ENCODE peak calls at places on chromosomes 6 and 20, in seven cellular contexts. One of them, this sample, is unnamed.

GRCh38 chr20:38418509-38419204 is 16.5 kb downstream of the SNHG17 start:
- DNase-seq in fibroblast of villous mesenchyme: peak
- DNase-seq in brain microvascular endothelial cell: no peak
- DNase-seq in CD8-positive, alpha-beta T cell: no peak
- DNase-seq in GM23248: peak
- DNase-seq in CD8-positive, alpha-beta memory T cell: no peak
- DNase-seq in cardiac fibroblast: peak
- DNase-seq in this sample: no peak

GRCh38 chr6:21804941-21805610 is 211.5 kb downstream of the SOX4 start:
- DNase-seq in fibroblast of villous mesenchyme: peak
- DNase-seq in brain microvascular endothelial cell: peak
- DNase-seq in CD8-positive, alpha-beta T cell: no peak
- DNase-seq in GM23248: no peak
- DNase-seq in CD8-positive, alpha-beta memory T cell: no peak
- DNase-seq in cardiac fibroblast: peak
- DNase-seq in this sample: no peak

GRCh38 chr6:149651056-149651455 is 2.5 kb upstream of the KATNA1 start:
- DNase-seq in fibroblast of villous mesenchyme: no peak
- DNase-seq in brain microvascular endothelial cell: no peak
- DNase-seq in CD8-positive, alpha-beta T cell: no peak
- DNase-seq in GM23248: no peak
- DNase-seq in CD8-positive, alpha-beta memory T cell: no peak
- DNase-seq in cardiac fibroblast: no peak
- DNase-seq in this sample: no peak

GRCh38 chr6:123508290-123508689 is 128.5 kb downstream of the TRDN start:
- DNase-seq in fibroblast of villous mesenchyme: no peak
- DNase-seq in brain microvascular endothelial cell: no peak
- DNase-seq in CD8-positive, alpha-beta T cell: no peak
- DNase-seq in GM23248: no peak
- DNase-seq in CD8-positive, alpha-beta memory T cell: no peak
- DNase-seq in cardiac fibroblast: no peak
- DNase-seq in this sample: no peak

GRCh38 chr20:44765091-44765490 is 19.4 kb downstream of the KCNK15 start:
- DNase-seq in fibroblast of villous mesenchyme: no peak
- DNase-seq in brain microvascular endothelial cell: no peak
- DNase-seq in CD8-positive, alpha-beta T cell: no peak
- DNase-seq in GM23248: no peak
- DNase-seq in CD8-positive, alpha-beta memory T cell: no peak
- DNase-seq in cardiac fibroblast: no peak
- DNase-seq in this sample: no peak

GRCh38 chr20:50415031-50415515 is 95.1 kb upstream of the PTPN1 start:
- DNase-seq in fibroblast of villous mesenchyme: no peak
- DNase-seq in brain microvascular endothelial cell: no peak
- DNase-seq in CD8-positive, alpha-beta T cell: no peak
- DNase-seq in GM23248: no peak
- DNase-seq in CD8-positive, alpha-beta memory T cell: no peak
- DNase-seq in cardiac fibroblast: no peak
- DNase-seq in this sample: no peak

GRCh38 chr6:163667372-163668060 is 253.0 kb downstream of the QKI start:
- DNase-seq in fibroblast of villous mesenchyme: no peak
- DNase-seq in brain microvascular endothelial cell: peak
- DNase-seq in CD8-positive, alpha-beta T cell: peak
- DNase-seq in GM23248: peak
- DNase-seq in CD8-positive, alpha-beta memory T cell: no peak
- DNase-seq in cardiac fibroblast: peak
- DNase-seq in this sample: peak

GRCh38 chr6:2949536-2950083 is 21.8 kb downstream of the SERPINB6 start:
- DNase-seq in fibroblast of villous mesenchyme: no peak
- DNase-seq in brain microvascular endothelial cell: no peak
- DNase-seq in CD8-positive, alpha-beta T cell: no peak
- DNase-seq in GM23248: no peak
- DNase-seq in CD8-positive, alpha-beta memory T cell: no peak
- DNase-seq in cardiac fibroblast: no peak
- DNase-seq in this sample: no peak

GRCh38 chr6:110476046-110476849 is at the start of gene SLC22A16:
- DNase-seq in fibroblast of villous mesenchyme: no peak
- DNase-seq in brain microvascular endothelial cell: no peak
- DNase-seq in CD8-positive, alpha-beta T cell: no peak
- DNase-seq in GM23248: peak
- DNase-seq in CD8-positive, alpha-beta memory T cell: no peak
- DNase-seq in cardiac fibroblast: no peak
- DNase-seq in this sample: no peak

GRCh38 chr20:61840661-61841455 is 224.8 kb downstream of the TAF4 start:
- DNase-seq in fibroblast of villous mesenchyme: no peak
- DNase-seq in brain microvascular endothelial cell: no peak
- DNase-seq in CD8-positive, alpha-beta T cell: no peak
- DNase-seq in GM23248: no peak
- DNase-seq in CD8-positive, alpha-beta memory T cell: no peak
- DNase-seq in cardiac fibroblast: no peak
- DNase-seq in this sample: no peak

GRCh38 chr20:42678895-42679294 is 510.8 kb downstream of the PTPRT start:
- DNase-seq in fibroblast of villous mesenchyme: no peak
- DNase-seq in brain microvascular endothelial cell: no peak
- DNase-seq in CD8-positive, alpha-beta T cell: no peak
- DNase-seq in GM23248: no peak
- DNase-seq in CD8-positive, alpha-beta memory T cell: no peak
- DNase-seq in cardiac fibroblast: no peak
- DNase-seq in this sample: no peak

GRCh38 chr6:22349051-22349450 is 52.2 kb upstream of the PRL start:
- DNase-seq in fibroblast of villous mesenchyme: no peak
- DNase-seq in brain microvascular endothelial cell: no peak
- DNase-seq in CD8-positive, alpha-beta T cell: no peak
- DNase-seq in GM23248: no peak
- DNase-seq in CD8-positive, alpha-beta memory T cell: no peak
- DNase-seq in cardiac fibroblast: no peak
- DNase-seq in this sample: no peak

GRCh38 chr20:56582557-56582956 is 46.5 kb upstream of the TFAP2C start:
- DNase-seq in fibroblast of villous mesenchyme: no peak
- DNase-seq in brain microvascular endothelial cell: no peak
- DNase-seq in CD8-positive, alpha-beta T cell: no peak
- DNase-seq in GM23248: no peak
- DNase-seq in CD8-positive, alpha-beta memory T cell: no peak
- DNase-seq in cardiac fibroblast: no peak
- DNase-seq in this sample: no peak

GRCh38 chr6:68313911-68314310 is 321.2 kb upstream of the ADGRB3 start:
- DNase-seq in fibroblast of villous mesenchyme: no peak
- DNase-seq in brain microvascular endothelial cell: peak
- DNase-seq in CD8-positive, alpha-beta T cell: no peak
- DNase-seq in GM23248: no peak
- DNase-seq in CD8-positive, alpha-beta memory T cell: no peak
- DNase-seq in cardiac fibroblast: peak
- DNase-seq in this sample: no peak

GRCh38 chr6:46062312-46062711 is 46.7 kb upstream of the CLIC5 start:
- DNase-seq in fibroblast of villous mesenchyme: no peak
- DNase-seq in brain microvascular endothelial cell: no peak
- DNase-seq in CD8-positive, alpha-beta T cell: no peak
- DNase-seq in GM23248: no peak
- DNase-seq in CD8-positive, alpha-beta memory T cell: no peak
- DNase-seq in cardiac fibroblast: peak
- DNase-seq in this sample: no peak

GRCh38 chr20:10547276-10548114 is 112.4 kb downstream of the SLX4IP start:
- DNase-seq in fibroblast of villous mesenchyme: peak
- DNase-seq in brain microvascular endothelial cell: no peak
- DNase-seq in CD8-positive, alpha-beta T cell: no peak
- DNase-seq in GM23248: no peak
- DNase-seq in CD8-positive, alpha-beta memory T cell: no peak
- DNase-seq in cardiac fibroblast: no peak
- DNase-seq in this sample: no peak

GRCh38 chr6:17233531-17233930 is 47.6 kb upstream of the RBM24 start:
- DNase-seq in fibroblast of villous mesenchyme: no peak
- DNase-seq in brain microvascular endothelial cell: peak
- DNase-seq in CD8-positive, alpha-beta T cell: no peak
- DNase-seq in GM23248: peak
- DNase-seq in CD8-positive, alpha-beta memory T cell: no peak
- DNase-seq in cardiac fibroblast: peak
- DNase-seq in this sample: no peak

GRCh38 chr6:143125896-143126573 is 65.3 kb downstream of the AIG1 start:
- DNase-seq in fibroblast of villous mesenchyme: no peak
- DNase-seq in brain microvascular endothelial cell: peak
- DNase-seq in CD8-positive, alpha-beta T cell: no peak
- DNase-seq in GM23248: no peak
- DNase-seq in CD8-positive, alpha-beta memory T cell: no peak
- DNase-seq in cardiac fibroblast: peak
- DNase-seq in this sample: no peak

GRCh38 chr6:147904416-147904815 is 395.9 kb downstream of the SAMD5 start:
- DNase-seq in fibroblast of villous mesenchyme: no peak
- DNase-seq in brain microvascular endothelial cell: no peak
- DNase-seq in CD8-positive, alpha-beta T cell: no peak
- DNase-seq in GM23248: no peak
- DNase-seq in CD8-positive, alpha-beta memory T cell: no peak
- DNase-seq in cardiac fibroblast: no peak
- DNase-seq in this sample: no peak

GRCh38 chr6:31901415-31901952 is 402 bp downstream of the ZBTB12 start:
- DNase-seq in fibroblast of villous mesenchyme: peak
- DNase-seq in brain microvascular endothelial cell: peak
- DNase-seq in CD8-positive, alpha-beta T cell: peak
- DNase-seq in GM23248: peak
- DNase-seq in CD8-positive, alpha-beta memory T cell: peak
- DNase-seq in cardiac fibroblast: peak
- DNase-seq in this sample: no peak

GRCh38 chr6:18389479-18389878 is 2.3 kb downstream of the RNF144B start:
- DNase-seq in fibroblast of villous mesenchyme: peak
- DNase-seq in brain microvascular endothelial cell: no peak
- DNase-seq in CD8-positive, alpha-beta T cell: no peak
- DNase-seq in GM23248: peak
- DNase-seq in CD8-positive, alpha-beta memory T cell: no peak
- DNase-seq in cardiac fibroblast: peak
- DNase-seq in this sample: no peak

GRCh38 chr20:327041-327945 is 1.9 kb downstream of the SOX12 start:
- DNase-seq in fibroblast of villous mesenchyme: peak
- DNase-seq in brain microvascular endothelial cell: peak
- DNase-seq in CD8-positive, alpha-beta T cell: peak
- DNase-seq in GM23248: peak
- DNase-seq in CD8-positive, alpha-beta memory T cell: peak
- DNase-seq in cardiac fibroblast: peak
- DNase-seq in this sample: no peak

GRCh38 chr6:32785781-32786533 is 22.6 kb upstream of the HLA-DQB2 start:
- DNase-seq in fibroblast of villous mesenchyme: peak
- DNase-seq in brain microvascular endothelial cell: peak
- DNase-seq in CD8-positive, alpha-beta T cell: no peak
- DNase-seq in GM23248: peak
- DNase-seq in CD8-positive, alpha-beta memory T cell: peak
- DNase-seq in cardiac fibroblast: peak
- DNase-seq in this sample: peak

GRCh38 chr6:131159578-131159977 is 24.3 kb downstream of the AKAP7 start:
- DNase-seq in fibroblast of villous mesenchyme: peak
- DNase-seq in brain microvascular endothelial cell: peak
- DNase-seq in CD8-positive, alpha-beta T cell: no peak
- DNase-seq in GM23248: peak
- DNase-seq in CD8-positive, alpha-beta memory T cell: no peak
- DNase-seq in cardiac fibroblast: peak
- DNase-seq in this sample: no peak

DNA sequence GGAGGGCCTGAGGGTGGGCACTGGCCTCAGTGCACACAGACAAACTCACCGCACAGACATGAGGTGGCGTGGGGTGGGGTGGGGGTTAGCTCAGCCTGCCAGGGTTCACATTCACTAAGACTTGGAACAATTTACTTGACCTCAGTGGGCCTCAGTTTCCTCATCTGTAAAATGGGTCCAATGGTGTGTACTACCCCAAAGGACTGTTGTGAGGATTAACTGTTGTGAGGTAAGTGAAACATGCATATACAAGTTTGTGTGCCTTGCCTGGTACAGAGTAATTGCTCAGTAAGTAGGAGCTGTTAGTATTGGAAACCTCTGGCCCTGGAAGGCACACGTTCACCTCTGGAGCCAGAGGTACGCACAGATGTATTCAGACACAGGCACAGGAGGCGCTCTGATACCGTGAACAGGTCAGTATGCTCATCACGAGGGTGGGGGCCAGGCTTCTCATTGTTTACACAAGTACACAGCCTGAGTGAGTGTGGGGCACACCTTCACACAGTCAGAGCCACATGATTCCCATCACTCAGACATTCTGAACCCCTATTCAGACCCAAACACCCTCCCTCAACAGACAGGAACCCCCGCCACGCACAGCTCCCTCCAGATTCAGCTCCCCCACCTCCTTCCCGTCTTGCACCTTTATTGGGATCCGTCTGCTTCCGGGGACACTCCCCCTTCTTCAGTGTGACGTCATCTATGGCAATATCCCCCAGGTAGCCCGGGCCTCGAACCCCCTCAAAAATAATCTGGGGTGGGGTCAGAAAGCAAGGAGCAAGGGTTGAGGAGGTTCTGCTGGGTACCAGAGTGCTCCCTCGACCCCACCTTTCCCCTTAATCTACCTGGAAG is 59.9 kb downstream of the MDGA1 start:
- DNase-seq in fibroblast of villous mesenchyme: no peak
- DNase-seq in brain microvascular endothelial cell: no peak
- DNase-seq in CD8-positive, alpha-beta T cell: no peak
- DNase-seq in GM23248: no peak
- DNase-seq in CD8-positive, alpha-beta memory T cell: no peak
- DNase-seq in cardiac fibroblast: no peak
- DNase-seq in this sample: no peak
- H3K4me3 ChIP-seq in fibroblast of villous mesenchyme: no peak
- H3K4me3 ChIP-seq in brain microvascular endothelial cell: no peak
- H3K4me3 ChIP-seq in CD8-positive, alpha-beta T cell: no peak
- H3K4me3 ChIP-seq in GM23248: no peak
- H3K4me3 ChIP-seq in CD8-positive, alpha-beta memory T cell: no peak
- H3K4me3 ChIP-seq in cardiac fibroblast: no peak
- H3K4me3 ChIP-seq in this sample: no peak

DNA sequence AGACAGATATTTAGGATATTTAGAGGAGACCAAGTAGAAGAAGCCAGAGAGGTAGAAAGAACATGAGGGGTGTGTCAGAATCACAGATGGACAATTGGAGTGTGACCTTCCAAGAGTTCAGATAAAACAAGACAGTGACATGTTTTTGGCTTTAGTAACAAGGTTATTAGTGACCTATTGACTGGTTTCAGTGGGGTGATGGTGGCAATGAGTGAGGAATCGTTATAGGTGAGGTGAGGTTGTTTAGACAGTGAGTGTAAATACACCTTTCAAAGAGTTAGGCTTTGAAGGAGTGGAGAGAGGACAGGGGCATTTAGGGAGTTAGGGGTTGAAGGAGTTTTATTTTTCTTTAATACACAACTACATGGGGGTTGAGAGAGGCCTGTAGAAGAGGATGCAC is 3.2 kb downstream of the SNRNP48 start:
- DNase-seq in fibroblast of villous mesenchyme: no peak
- DNase-seq in brain microvascular endothelial cell: no peak
- DNase-seq in CD8-positive, alpha-beta T cell: no peak
- DNase-seq in GM23248: no peak
- DNase-seq in CD8-positive, alpha-beta memory T cell: no peak
- DNase-seq in cardiac fibroblast: no peak
- DNase-seq in this sample: no peak
- H3K4me3 ChIP-seq in fibroblast of villous mesenchyme: no peak
- H3K4me3 ChIP-seq in brain microvascular endothelial cell: no peak
- H3K4me3 ChIP-seq in CD8-positive, alpha-beta T cell: no peak
- H3K4me3 ChIP-seq in GM23248: no peak
- H3K4me3 ChIP-seq in CD8-positive, alpha-beta memory T cell: no peak
- H3K4me3 ChIP-seq in cardiac fibroblast: no peak
- H3K4me3 ChIP-seq in this sample: no peak

GRCh38 chr6:28758046-28758817 is 165.6 kb downstream of the TRIM27 start:
- DNase-seq in fibroblast of villous mesenchyme: peak
- DNase-seq in brain microvascular endothelial cell: peak
- DNase-seq in CD8-positive, alpha-beta T cell: no peak
- DNase-seq in GM23248: no peak
- DNase-seq in CD8-positive, alpha-beta memory T cell: no peak
- DNase-seq in cardiac fibroblast: peak
- DNase-seq in this sample: no peak
- H3K4me3 ChIP-seq in fibroblast of villous mesenchyme: peak
- H3K4me3 ChIP-seq in brain microvascular endothelial cell: peak
- H3K4me3 ChIP-seq in CD8-positive, alpha-beta T cell: no peak
- H3K4me3 ChIP-seq in GM23248: no peak
- H3K4me3 ChIP-seq in CD8-positive, alpha-beta memory T cell: no peak
- H3K4me3 ChIP-seq in cardiac fibroblast: peak
- H3K4me3 ChIP-seq in this sample: peak

GRCh38 chr20:2515203-2515602 is 6.5 kb upstream of the ZNF343 start:
- DNase-seq in fibroblast of villous mesenchyme: no peak
- DNase-seq in brain microvascular endothelial cell: no peak
- DNase-seq in CD8-positive, alpha-beta T cell: no peak
- DNase-seq in GM23248: peak
- DNase-seq in CD8-positive, alpha-beta memory T cell: no peak
- DNase-seq in cardiac fibroblast: peak
- DNase-seq in this sample: no peak
- H3K4me3 ChIP-seq in fibroblast of villous mesenchyme: no peak
- H3K4me3 ChIP-seq in brain microvascular endothelial cell: no peak
- H3K4me3 ChIP-seq in CD8-positive, alpha-beta T cell: no peak
- H3K4me3 ChIP-seq in GM23248: no peak
- H3K4me3 ChIP-seq in CD8-positive, alpha-beta memory T cell: no peak
- H3K4me3 ChIP-seq in cardiac fibroblast: no peak
- H3K4me3 ChIP-seq in this sample: no peak